ENCODE peak calls at places on chromosomes 4 and X, in seven cellular contexts. Y is HepG2, A is A549, G is mammary epithelial cell, W is endothelial cell of umbilical vein, K is GM23338, R is MM.1S. C is an unnamed sample.

GRCh38 chr4:115851918-115852766 is 738.7 kb upstream of the NDST4 start:
- DNase-seq in Y (peak; percentile 53), A (peak; percentile 48), G (peak; percentile 32), W (no peak), K (peak; percentile 90), R (peak; percentile 71), C (peak; percentile 8)

GRCh38 chr4:163384434-163384833 is 40.7 kb downstream of the NPY5R start:
- DNase-seq in Y (no peak), A (no peak), G (no peak), W (no peak), K (no peak), R (no peak), C (no peak)

GRCh38 chr4:85762204-85762884 is 287.4 kb downstream of the ARHGAP24 start:
- DNase-seq in Y (no peak), A (no peak), G (no peak), W (peak; percentile 99), K (no peak), R (no peak), C (peak; percentile 92)

GRCh38 chr4:156999175-156999517 is 27.5 kb upstream of the PDGFC start:
- DNase-seq in Y (peak; percentile 79), A (peak; percentile 75), G (peak; percentile 94), W (peak; percentile 98), K (peak; percentile 24), R (no peak), C (peak; percentile 99)

GRCh38 chr4:104411501-104411900 is 83.2 kb downstream of the CXXC4 start:
- DNase-seq in Y (no peak), A (no peak), G (no peak), W (no peak), K (no peak), R (no peak), C (no peak)

GRCh38 chr4:52996261-52997131 is 134.4 kb downstream of the RASL11B start:
- DNase-seq in Y (no peak), A (no peak), G (no peak), W (peak; percentile 89), K (no peak), R (no peak), C (peak; percentile 61)

GRCh38 chr4:160514126-160514525 is 1411.2 kb downstream of the RAPGEF2 start:
- DNase-seq in Y (no peak), A (no peak), G (peak; percentile 35), W (no peak), K (no peak), R (no peak), C (peak; percentile 51)

GRCh38 chr4:5751073-5751917 is 40.3 kb downstream of the EVC start:
- DNase-seq in Y (no peak), A (no peak), G (no peak), W (no peak), K (peak; percentile 23), R (no peak), C (peak; percentile 45)

GRCh38 chrX:85977218-85977617 is 70.1 kb downstream of the CHM start:
- DNase-seq in Y (no peak), A (no peak), G (no peak), W (no peak), K (no peak), R (no peak), C (no peak)

GRCh38 chr4:159146454-159146853 is 43.6 kb downstream of the RAPGEF2 start:
- DNase-seq in Y (no peak), A (no peak), G (peak; percentile 14), W (no peak), K (no peak), R (no peak), C (no peak)

GRCh38 chrX:110743679-110744340 is 51.8 kb downstream of the CHRDL1 start:
- DNase-seq in Y (no peak), A (no peak), G (peak; percentile 29), W (no peak), K (no peak), R (peak; percentile 9), C (no peak)

GRCh38 chr4:121213940-121214339 is 49.8 kb upstream of the TNIP3 start:
- DNase-seq in Y (no peak), A (no peak), G (no peak), W (no peak), K (no peak), R (no peak), C (no peak)

GRCh38 chr4:60396680-60397079 is 803.4 kb upstream of the ADGRL3 start:
- DNase-seq in Y (no peak), A (no peak), G (peak; percentile 12), W (no peak), K (no peak), R (no peak), C (no peak)

GRCh38 chr4:1244081-1244977 is 4.6 kb downstream of the CTBP1 start:
- DNase-seq in Y (no peak), A (no peak), G (no peak), W (no peak), K (no peak), R (no peak), C (no peak)
- H3K27ac ChIP-seq in Y (no peak overlapping the region), A (no peak overlapping the region), G (no peak overlapping the region), W (no peak overlapping the region), K (no peak overlapping the region), R (no peak overlapping the region), C (no peak overlapping the region)

DNA sequence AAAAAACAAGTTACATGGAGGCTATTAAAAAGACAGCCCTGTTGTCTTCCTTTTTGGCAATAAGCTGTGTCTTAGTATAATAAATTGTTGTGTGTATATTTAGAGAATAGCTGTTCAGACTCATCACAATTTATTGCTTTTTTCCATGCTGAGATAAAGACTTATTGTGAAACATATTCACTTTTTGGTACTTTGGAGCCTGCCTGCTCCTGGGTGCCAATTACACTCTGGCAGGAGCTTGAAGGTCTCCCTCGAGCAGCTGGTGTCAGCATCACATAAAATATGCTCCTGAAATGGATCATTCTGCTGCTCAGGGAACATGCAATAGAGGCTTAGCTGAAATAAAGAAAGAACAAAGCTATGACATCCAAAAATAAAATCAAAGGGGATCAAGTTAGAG is 211.6 kb upstream of the DKK2 start:
- DNase-seq in Y (no peak), A (no peak), G (no peak), W (no peak), K (no peak), R (no peak), C (peak; percentile 14)
- H3K4me1 ChIP-seq in Y (no peaks in the 10 kb centered on the region), A (no peaks in the 10 kb centered on the region), G (no peaks in the 10 kb centered on the region), W (no peaks in the 10 kb centered on the region), K (no peaks in the 10 kb centered on the region), R (no peaks in the 10 kb centered on the region), C (no peaks in the 10 kb centered on the region)

GRCh38 chr4:3301450-3302163 is 8.8 kb downstream of the RGS12 start:
- DNase-seq in Y (no peak), A (no peak), G (no peak), W (no peak), K (no peak), R (no peak), C (no peak)
- H3K4me2 ChIP-seq in Y (no peak overlapping the region), A (no peak overlapping the region), G (no peak overlapping the region), W (peak overlapping the region; percentile 31), K (no peak overlapping the region), R (no peak overlapping the region), C (no peak overlapping the region)

DNA sequence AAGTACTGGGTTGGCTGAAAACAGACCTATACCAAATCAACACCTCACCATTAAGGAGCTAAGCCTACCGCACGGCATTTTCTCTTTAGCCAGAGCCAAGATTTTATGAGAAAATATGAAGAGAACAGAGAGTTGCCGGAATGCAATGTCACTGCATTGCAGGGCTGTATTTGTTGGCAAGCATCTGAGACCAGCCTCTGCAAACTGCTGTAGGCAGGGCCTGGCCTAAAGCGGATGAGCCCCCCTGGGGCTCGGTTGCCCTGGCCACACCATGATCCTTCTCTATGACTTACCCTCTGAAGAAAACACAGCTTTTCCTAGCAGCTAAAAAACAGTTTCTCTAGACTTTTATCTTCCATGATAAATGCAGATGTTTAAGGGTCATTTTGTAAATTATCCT is 120.5 kb upstream of the SORBS2 start:
- DNase-seq in Y (no peak), A (no peak), G (no peak), W (no peak), K (no peak), R (no peak), C (peak; percentile 40)
- H3K27ac ChIP-seq in Y (no peak overlapping the region), A (no peak overlapping the region), G (no peak overlapping the region), W (no peak overlapping the region), K (no peak overlapping the region), R (no peak overlapping the region), C (peak overlapping the region; percentile 93)

DNA sequence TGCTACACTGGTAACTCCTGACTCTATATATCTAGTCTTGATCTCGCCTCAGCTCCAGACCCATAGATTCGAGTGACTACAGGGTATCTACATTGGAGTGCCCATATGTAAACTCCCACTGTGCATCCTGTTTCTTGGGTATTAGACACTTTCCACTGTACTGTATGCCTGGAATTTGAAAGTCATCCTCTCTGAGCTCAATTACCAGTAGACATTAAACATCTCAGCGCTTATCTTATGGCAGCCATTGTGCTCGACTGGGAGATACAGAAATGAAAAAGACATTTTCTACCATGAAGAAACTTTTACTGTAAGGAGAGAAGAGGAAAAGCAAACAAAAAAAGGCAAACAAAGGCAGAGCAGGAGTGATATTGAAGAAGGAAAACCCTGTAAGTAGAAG is 151.9 kb upstream of the JADE1 start:
- DNase-seq in Y (no peak), A (no peak), G (no peak), W (no peak), K (no peak), R (no peak), C (no peak)
- H3K4me1 ChIP-seq in Y (peaks cover 8% of the 10 kb centered on the region), A (peaks cover 20% of the 10 kb centered on the region), G (no peaks in the 10 kb centered on the region), W (no peaks in the 10 kb centered on the region), K (peaks cover 16% of the 10 kb centered on the region), R (peaks cover 34% of the 10 kb centered on the region), C (no peaks in the 10 kb centered on the region)

GRCh38 chr4:7070729-7071511 is 3.1 kb upstream of the GRPEL1 start:
- DNase-seq in Y (peak; percentile 68), A (peak; percentile 72), G (peak; percentile 72), W (peak; percentile 65), K (peak; percentile 93), R (peak; percentile 87), C (peak; percentile 22)
- H3K4me2 ChIP-seq in Y (peak overlapping the region; percentile 41), A (peak overlapping the region; percentile 14), G (no peak overlapping the region), W (no peak overlapping the region), K (no peak overlapping the region), R (peak overlapping the region; percentile 31), C (no peak overlapping the region)

GRCh38 chrX:135740683-135741149 is 27.3 kb downstream of the CT45A3 start:
- DNase-seq in Y (peak; percentile 5), A (peak; percentile 44), G (no peak), W (peak; percentile 6), K (peak; percentile 78), R (peak; percentile 64), C (no peak)
- H3K27ac ChIP-seq in Y (no peak overlapping the region), A (no peak overlapping the region), G (no peak overlapping the region), W (no peak overlapping the region), K (no peak overlapping the region), R (no peak overlapping the region), C (no peak overlapping the region)